ENCODE peak calls at places on chromosome 22, in ten cellular contexts. H is GM19239; Q is activated naive CD8-positive, alpha-beta T cell treated with anti-CD3 and anti-CD28 coated beads, Interleukin-2, amount 50 U/mL, for 16 hours; A is GM12878; L is hypothalamus; S is IMR-90; X is psoas muscle; R is cerebellum; D is fibroblast of mammary gland; C is HT1080. P is an unnamed sample.

GRCh38 chr22:29143848-29144785 is 61.6 kb upstream of the EMID1 start:
- DNase-seq in H (no peak), Q (no peak), A (no peak), L (no peak), S (no peak), X (peak; percentile 75), R (no peak), D (no peak), C (no peak), P (no peak)

GRCh38 chr22:41360126-41360525 is 21.6 kb upstream of the TEF start:
- DNase-seq in H (no peak), Q (no peak), A (no peak), L (no peak), S (no peak), X (no peak), R (no peak), D (no peak), C (no peak), P (no peak)

GRCh38 chr22:49812838-49813237 is 14.8 kb downstream of the BRD1 start:
- DNase-seq in H (no peak), Q (no peak), A (no peak), L (no peak), S (peak; percentile 37), X (peak; percentile 62), R (no peak), D (peak; percentile 68), C (peak; percentile 11), P (peak; percentile 52)

GRCh38 chr22:48475661-48476345 is 1351.9 kb downstream of the BRD1 start:
- DNase-seq in H (no peak), Q (no peak), A (no peak), L (no peak), S (no peak), X (no peak), R (no peak), D (no peak), C (no peak), P (no peak)

GRCh38 chr22:41447435-41448188 is 1.0 kb upstream of the TOB2 start:
- DNase-seq in H (no peak), Q (peak; percentile 22), A (no peak), L (peak; percentile 69), S (peak; percentile 50), X (peak; percentile 90), R (peak; percentile 64), D (peak; percentile 61), C (peak; percentile 48), P (peak; percentile 66)

GRCh38 chr22:38724926-38725571 is 19.3 kb downstream of the GTPBP1 start:
- DNase-seq in H (no peak), Q (no peak), A (no peak), L (peak; percentile 75), S (peak; percentile 41), X (peak; percentile 23), R (no peak), D (peak; percentile 58), C (peak; percentile 41), P (no peak)

GRCh38 chr22:50544078-50544745 is 1.5 kb upstream of the KLHDC7B start:
- DNase-seq in H (no peak), Q (peak; percentile 56), A (no peak), L (peak; percentile 55), S (peak; percentile 49), X (peak; percentile 85), R (peak; percentile 69), D (peak; percentile 63), C (no peak), P (peak; percentile 33)

GRCh38 chr22:46115755-46116490 is 34.4 kb upstream of the PPARA start:
- DNase-seq in H (no peak), Q (no peak), A (no peak), L (no peak), S (no peak), X (no peak), R (no peak), D (no peak), C (no peak), P (no peak)

GRCh38 chr22:38694049-38694448 is 6.7 kb downstream of the JOSD1 start:
- DNase-seq in H (no peak), Q (no peak), A (no peak), L (no peak), S (no peak), X (no peak), R (no peak), D (no peak), C (no peak), P (no peak)

GRCh38 chr22:46027219-46028068 is 50.5 kb upstream of the WNT7B start:
- DNase-seq in H (no peak), Q (no peak), A (no peak), L (peak; percentile 85), S (no peak), X (peak; percentile 88), R (peak; percentile 55), D (no peak), C (no peak), P (peak; percentile 57)

GRCh38 chr22:27228771-27229170 is 571.4 kb downstream of the MIAT start:
- DNase-seq in H (no peak), Q (no peak), A (no peak), L (no peak), S (no peak), X (no peak), R (no peak), D (no peak), C (no peak), P (no peak)

GRCh38 chr22:21876486-21877176 is 9.2 kb upstream of the MAPK1 start:
- DNase-seq in H (no peak), Q (no peak), A (no peak), L (no peak), S (peak; percentile 68), X (no peak), R (no peak), D (peak; percentile 73), C (no peak), P (no peak)

GRCh38 chr22:49047461-49047860 is 780.2 kb downstream of the BRD1 start:
- DNase-seq in H (no peak), Q (no peak), A (no peak), L (no peak), S (peak; percentile 15), X (no peak), R (no peak), D (no peak), C (peak; percentile 44), P (no peak)

GRCh38 chr22:19942071-19942885 is 660 bp upstream of the TXNRD2 start:
- DNase-seq in H (no peak), Q (no peak), A (no peak), L (no peak), S (peak; percentile 69), X (no peak), R (no peak), D (peak; percentile 58), C (no peak), P (peak; percentile 58)

GRCh38 chr22:32801436-32802290 is at the start of gene TIMP3:
- DNase-seq in H (no peak), Q (no peak), A (no peak), L (peak; percentile 79), S (peak; percentile 82), X (peak; percentile 92), R (peak; percentile 48), D (peak; percentile 65), C (peak; percentile 64), P (peak; percentile 88)

GRCh38 chr22:47152938-47153337 is 390.5 kb downstream of the TBC1D22A start:
- DNase-seq in H (no peak), Q (no peak), A (no peak), L (no peak), S (peak; percentile 49), X (no peak), R (no peak), D (peak; percentile 37), C (no peak), P (no peak)

GRCh38 chr22:31891366-31892079 is 52.8 kb upstream of the YWHAH start:
- DNase-seq in H (no peak), Q (no peak), A (no peak), L (no peak), S (peak; percentile 18), X (no peak), R (no peak), D (peak; percentile 31), C (no peak), P (no peak)

GRCh38 chr22:44701824-44702478 is at the start of gene PRR5:
- DNase-seq in H (peak; percentile 93), Q (peak; percentile 54), A (no peak), L (peak; percentile 45), S (peak; percentile 91), X (peak; percentile 85), R (peak; percentile 28), D (peak; percentile 74), C (no peak), P (peak; percentile 78)

GRCh38 chr22:41757507-41757906 is 43.0 kb upstream of the CCDC134 start:
- DNase-seq in H (no peak), Q (no peak), A (no peak), L (no peak), S (no peak), X (no peak), R (no peak), D (no peak), C (peak; percentile 13), P (no peak)

GRCh38 chr22:20131593-20131855 is at the start of gene ZDHHC8:
- DNase-seq in H (peak; percentile 69), Q (peak; percentile 25), A (no peak), L (no peak), S (no peak), X (no peak), R (peak; percentile 82), D (no peak), C (no peak), P (peak; percentile 26)

GRCh38 chr22:44755418-44755817 is 3.0 kb downstream of the ARHGAP8 start:
- DNase-seq in H (no peak), Q (no peak), A (no peak), L (no peak), S (no peak), X (no peak), R (no peak), D (no peak), C (no peak), P (no peak)

GRCh38 chr22:28299760-28300159 is 379.9 kb downstream of the TTC28 start:
- DNase-seq in H (no peak), Q (no peak), A (no peak), L (no peak), S (peak; percentile 42), X (no peak), R (no peak), D (peak; percentile 25), C (no peak), P (no peak)

GRCh38 chr22:46959369-46959768 is 196.9 kb downstream of the TBC1D22A start:
- DNase-seq in H (no peak), Q (no peak), A (no peak), L (no peak), S (no peak), X (peak; percentile 21), R (no peak), D (no peak), C (no peak), P (no peak)

GRCh38 chr22:22824340-22825212 is 63.0 kb upstream of the IGLL5 start:
- DNase-seq in H (no peak), Q (no peak), A (no peak), L (no peak), S (no peak), X (no peak), R (no peak), D (no peak), C (no peak), P (no peak)

GRCh38 chr22:31616315-31616980 is 45.6 kb downstream of the PISD start:
- DNase-seq in H (peak; percentile 60), Q (no peak), A (no peak), L (no peak), S (no peak), X (no peak), R (no peak), D (no peak), C (no peak), P (no peak)

GRCh38 chr22:36298118-36298517 is 45.2 kb downstream of the APOL1 start:
- DNase-seq in H (no peak), Q (no peak), A (no peak), L (no peak), S (no peak), X (peak; percentile 3), R (no peak), D (no peak), C (no peak), P (no peak)

GRCh38 chr22:50526849-50527801 is 1.7 kb upstream of the SCO2 start:
- DNase-seq in H (no peak), Q (no peak), A (no peak), L (no peak), S (no peak), X (peak; percentile 71), R (no peak), D (peak; percentile 50), C (no peak), P (peak; percentile 41)

GRCh38 chr22:48720662-48721393 is 1106.8 kb downstream of the BRD1 start:
- DNase-seq in H (no peak), Q (no peak), A (no peak), L (no peak), S (no peak), X (no peak), R (no peak), D (no peak), C (no peak), P (no peak)

P was measured in RPMI7951.